ENCODE peak calls at places on chromosomes 13 and 19, in five cellular contexts. Z, S, H, N and T are unnamed samples.
A peak's percentile ranks its signal among the peaks of the same experiment; 100 is the strongest.

GRCh38 chr13:112972867-112973576 is 4.0 kb downstream of the MCF2L start:
- DNase-seq in S (no peak), H (no peak), Z (no peak), N (no peak), T (no peak)

GRCh38 chr19:29576761-29577661 is 29.1 kb upstream of the POP4 start:
- DNase-seq in N (no peak), Z (peak; percentile 47), S (no peak), H (no peak), T (no peak)

GRCh38 chr19:44356383-44357111 is at the start of gene ZNF112:
- DNase-seq in N (peak; percentile 93), H (no peak), Z (peak; percentile 91), S (peak; percentile 84), T (peak; percentile 74)

GRCh38 chr13:33016414-33017409 is at the start of gene KL:
- DNase-seq in H (peak; percentile 30), Z (no peak), S (no peak), N (peak; percentile 10), T (peak; percentile 13)

GRCh38 chr19:40224342-40225148 is 1.9 kb downstream of the CCNP start:
- DNase-seq in S (no peak), H (no peak), N (no peak), Z (no peak), T (no peak)

GRCh38 chr13:31067416-31068118 is 94.1 kb downstream of the HSPH1 start:
- DNase-seq in H (no peak), Z (peak; percentile 78), N (peak; percentile 48), S (no peak), T (no peak)

GRCh38 chr13:40779796-40780285 is 8.9 kb upstream of the MRPS31 start:
- DNase-seq in Z (no peak), H (no peak), S (no peak), N (no peak), T (no peak)

GRCh38 chr19:41219924-41220567 is 1.0 kb downstream of the AXL start:
- DNase-seq in H (no peak), S (peak; percentile 58), N (peak; percentile 56), Z (peak; percentile 67), T (no peak)

GRCh38 chr13:28707629-28708427 is 10.9 kb downstream of the SLC46A3 start:
- DNase-seq in Z (peak; percentile 92), N (no peak), H (no peak), S (no peak), T (peak; percentile 14)

GRCh38 chr19:48999481-49000325 is 6.0 kb downstream of the RUVBL2 start:
- DNase-seq in S (no peak), Z (peak; percentile 67), H (no peak), N (no peak), T (peak; percentile 73)

GRCh38 chr13:113465241-113465640 is 12.0 kb upstream of the ADPRHL1 start:
- DNase-seq in H (no peak), Z (no peak), S (no peak), N (no peak), T (no peak)

GRCh38 chr19:57406516-57407123 is 4.3 kb upstream of the ZNF17 start:
- DNase-seq in N (peak; percentile 49), S (no peak), Z (peak; percentile 45), H (peak; percentile 57), T (peak; percentile 84)

GRCh38 chr13:74825170-74825948 is 656.6 kb downstream of the TBC1D4 start:
- DNase-seq in H (no peak), Z (peak; percentile 49), N (no peak), S (no peak), T (no peak)

GRCh38 chr19:43668406-43669158 is 1.4 kb downstream of the PLAUR start:
- DNase-seq in S (peak; percentile 100), Z (peak; percentile 99), N (peak; percentile 100), H (peak; percentile 88), T (peak; percentile 100)

GRCh38 chr19:2529473-2529918 is 53.6 kb downstream of the GADD45B start:
- DNase-seq in S (no peak), Z (peak; percentile 96), H (no peak), N (no peak), T (no peak)

GRCh38 chr13:33761744-33762143 is 56.2 kb upstream of the RFC3 start:
- DNase-seq in Z (no peak), S (no peak), N (peak; percentile 22), H (no peak), T (no peak)

GRCh38 chr13:106603568-106603967 is 35.6 kb upstream of the ARGLU1 start:
- DNase-seq in Z (no peak), S (no peak), N (no peak), H (no peak), T (no peak)

GRCh38 chr13:106471957-106472543 is 63.4 kb downstream of the EFNB2 start:
- DNase-seq in Z (peak; percentile 91), S (no peak), N (peak; percentile 73), H (peak; percentile 24), T (no peak)

GRCh38 chr13:113527272-113527958 is 36.9 kb upstream of the DCUN1D2 start:
- DNase-seq in H (no peak), S (no peak), N (no peak), Z (no peak), T (no peak)

GRCh38 chr19:43433689-43434088 is 19.0 kb downstream of the TEX101 start:
- DNase-seq in S (no peak), Z (no peak), H (no peak), N (no peak), T (no peak)

GRCh38 chr13:32284927-32285632 is 30.1 kb downstream of the ZAR1L start:
- DNase-seq in N (peak; percentile 38), Z (peak; percentile 82), S (no peak), H (no peak), T (no peak)

GRCh38 chr13:62387642-62388041 is 972.0 kb upstream of the PCDH20 start:
- DNase-seq in S (no peak), Z (peak; percentile 36), N (no peak), H (no peak), T (no peak)

GRCh38 chr13:24063281-24063851 is 97.2 kb upstream of the SPATA13 start:
- DNase-seq in Z (no peak), S (peak; percentile 77), N (peak; percentile 42), H (no peak), T (no peak)

GRCh38 chr19:53571339-53571738 is 33.4 kb downstream of the ZNF331 start:
- DNase-seq in Z (no peak), H (no peak), N (no peak), S (no peak), T (no peak)
- TF ChIP-seq POLR2A in Z (no peak), H (no peak), N (no peak), S (no peak), T (no peak)

GRCh38 chr13:109779876-109780516 is 6.4 kb downstream of the IRS2 start:
- DNase-seq in Z (no peak), H (no peak), N (no peak), S (no peak), T (no peak)
- TF ChIP-seq POLR2A in Z (no peak), H (no peak), N (no peak), S (no peak), T (no peak)

DNA sequence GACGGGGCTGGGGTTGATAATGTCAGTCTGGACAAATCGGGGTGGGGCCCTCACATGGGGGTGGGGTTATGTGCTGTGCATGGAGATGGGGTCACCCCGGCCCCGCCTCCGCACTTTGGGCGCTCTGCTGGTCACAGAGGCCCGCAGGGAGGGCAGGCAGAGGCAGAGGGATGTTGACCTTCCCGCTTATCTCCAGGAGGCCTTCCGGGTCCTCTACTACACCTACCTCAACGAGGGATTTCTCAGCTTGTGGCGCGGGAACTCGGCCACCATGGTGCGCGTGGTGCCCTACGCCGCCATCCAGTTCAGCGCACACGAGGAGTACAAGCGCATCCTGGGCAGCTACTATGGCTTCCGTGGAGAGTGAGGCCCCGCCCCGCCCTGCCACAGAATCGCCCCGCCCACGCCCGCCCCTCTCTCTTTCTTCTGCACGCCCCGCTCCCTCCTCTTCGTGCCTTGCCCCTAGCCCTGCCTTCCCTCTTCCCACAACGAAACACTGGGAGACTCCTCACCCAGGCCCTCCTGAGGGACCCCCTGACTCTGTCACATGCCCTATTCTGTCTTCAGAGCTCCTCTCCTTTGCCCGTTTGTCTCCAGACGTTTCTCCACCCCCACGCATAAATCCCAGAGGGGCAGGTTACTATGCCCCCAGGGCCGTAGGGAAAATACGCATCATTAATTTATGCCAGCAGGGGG is 32.8 kb downstream of the TMEM161A start:
- DNase-seq in N (peak; percentile 80), S (peak; percentile 89), H (peak; percentile 21), Z (no peak), T (peak; percentile 66)
- TF ChIP-seq POLR2A in N (peak; percentile 20), S (no peak), H (no peak), Z (no peak), T (no peak)

DNA sequence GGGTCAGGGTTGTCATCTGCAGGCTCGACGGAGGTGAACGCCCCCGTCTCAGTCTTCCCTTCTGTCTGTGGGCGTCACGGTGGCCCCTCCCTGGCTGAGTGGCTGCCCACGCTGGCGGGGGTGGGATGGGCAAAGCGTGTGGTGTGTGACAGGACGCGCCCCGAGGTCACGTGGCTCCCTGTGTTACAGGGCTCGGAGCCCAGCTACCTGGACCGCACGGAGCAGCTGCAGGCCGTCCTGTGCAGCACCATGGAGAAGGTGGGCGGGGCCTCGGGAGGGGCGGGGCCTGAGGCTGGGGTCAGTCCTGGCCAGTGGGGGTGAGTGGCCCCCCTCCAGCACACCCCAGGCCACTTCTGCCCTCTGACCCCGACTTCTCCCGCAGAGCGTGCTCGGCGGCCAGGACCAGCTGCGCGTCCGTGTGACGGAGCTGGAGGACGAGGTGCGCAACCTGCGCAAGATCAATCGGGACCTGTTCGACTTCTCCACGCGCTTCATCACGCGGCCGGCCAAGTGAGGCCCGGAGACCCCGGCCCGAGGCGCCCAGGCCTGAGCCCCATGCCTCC is 6.3 kb upstream of the GRIN3B start:
- DNase-seq in H (no peak), N (no peak), Z (no peak), S (no peak), T (no peak)
- TF ChIP-seq POLR2A in H (no peak), N (no peak), Z (no peak), S (no peak), T (no peak)